ENCODE peak calls at places on chromosome 3, in five cellular contexts. C, M, S, H and F are unnamed samples.

GRCh38 chr3:72299823-72300222 is 514.9 kb upstream of the PROK2 start:
- DNase-seq in M (no peak), S (no peak), H (no peak), C (no peak), F (no peak)

GRCh38 chr3:94822298-94822697 is 759.4 kb downstream of the NSUN3 start:
- DNase-seq in S (no peak), M (no peak), C (no peak), H (no peak), F (no peak)

GRCh38 chr3:53689681-53690080 is 156.5 kb downstream of the CHDH start:
- DNase-seq in H (no peak), C (no peak), M (no peak), S (no peak), F (no peak)

GRCh38 chr3:159668461-159668860 is 320.2 kb upstream of the IL12A start:
- DNase-seq in S (no peak), C (no peak), M (no peak), H (no peak), F (no peak)

GRCh38 chr3:84965141-84965540 is 6.4 kb downstream of the CADM2 start:
- DNase-seq in M (no peak), C (peak), H (no peak), S (peak), F (no peak)

GRCh38 chr3:47901280-47901833 is 98.4 kb downstream of the DHX30 start:
- DNase-seq in M (no peak), S (no peak), C (no peak), H (no peak), F (no peak)

GRCh38 chr3:184426691-184427141 is 46.9 kb downstream of the CHRD start:
- DNase-seq in M (peak), S (no peak), C (no peak), H (no peak), F (peak)

GRCh38 chr3:33751320-33751719 is 33.3 kb upstream of the CLASP2 start:
- DNase-seq in H (no peak), C (no peak), S (no peak), M (no peak), F (no peak)

GRCh38 chr3:20905210-20905805 is 719.3 kb upstream of the SGO1 start:
- DNase-seq in M (no peak), C (no peak), S (no peak), H (no peak), F (no peak)

GRCh38 chr3:58646503-58646902 is 20.1 kb downstream of the FAM3D start:
- DNase-seq in S (no peak), H (no peak), M (no peak), C (no peak), F (no peak)

GRCh38 chr3:152254031-152254430 is 14.7 kb upstream of the MBNL1 start:
- DNase-seq in H (no peak), S (no peak), C (no peak), M (no peak), F (no peak)

GRCh38 chr3:128210711-128211110 is 57.4 kb downstream of the EEFSEC start:
- DNase-seq in M (no peak), C (no peak), H (no peak), S (no peak), F (no peak)

GRCh38 chr3:161977063-161977462 is 480.5 kb downstream of the OTOL1 start:
- DNase-seq in H (no peak), M (no peak), S (peak), C (no peak), F (no peak)

GRCh38 chr3:10263549-10264363 is 15.5 kb downstream of the TATDN2 start:
- DNase-seq in M (peak), H (peak), S (no peak), C (no peak), F (no peak)

GRCh38 chr3:66073464-66074141 is 34.9 kb upstream of the MAGI1 start:
- DNase-seq in M (no peak), C (no peak), S (no peak), H (no peak), F (no peak)

GRCh38 chr3:179716811-179717210 is 64.0 kb downstream of the USP13 start:
- DNase-seq in M (no peak), S (no peak), H (no peak), C (no peak), F (no peak)

GRCh38 chr3:189392969-189393368 is 221.2 kb downstream of the TPRG1 start:
- DNase-seq in H (no peak), C (no peak), M (peak), S (no peak), F (no peak)

GRCh38 chr3:137792633-137793271 is 28.6 kb downstream of the SOX14 start:
- DNase-seq in S (peak), M (peak), H (peak), C (no peak), F (no peak)

GRCh38 chr3:172065534-172065933 is 26.2 kb downstream of the FNDC3B start:
- DNase-seq in C (no peak), M (peak), H (no peak), S (no peak), F (no peak)

GRCh38 chr3:71846189-71846588 is 61.2 kb upstream of the PROK2 start:
- DNase-seq in C (no peak), H (no peak), S (no peak), M (no peak), F (no peak)

GRCh38 chr3:141372656-141373055 is 4.4 kb downstream of the ZBTB38 start:
- DNase-seq in C (no peak), M (no peak), H (no peak), S (peak), F (no peak)

GRCh38 chr3:160163259-160163878 is 61.9 kb upstream of the C3orf80 start:
- DNase-seq in C (no peak), H (no peak), M (no peak), S (peak), F (no peak)

GRCh38 chr3:51997935-51998596 is 2.4 kb upstream of the RPL29 start:
- DNase-seq in S (no peak), H (no peak), C (no peak), M (no peak), F (no peak)

GRCh38 chr3:143226678-143227291 is 107.2 kb downstream of the CHST2 start:
- DNase-seq in C (no peak), M (peak), H (no peak), S (no peak), F (no peak)

GRCh38 chr3:56962200-56962599 is 98.3 kb upstream of the SPATA12 start:
- DNase-seq in M (no peak), C (no peak), H (peak), S (peak), F (no peak)

GRCh38 chr3:33007776-33008175 is 56.3 kb downstream of the CCR4 start:
- DNase-seq in C (no peak), M (no peak), S (no peak), H (no peak), F (no peak)

GRCh38 chr3:37024092-37024491 is 30.8 kb downstream of the MLH1 start:
- DNase-seq in C (no peak), S (peak), H (no peak), M (no peak), F (no peak)

GRCh38 chr3:99878005-99878404 is 60.3 kb downstream of the CMSS1 start:
- DNase-seq in H (no peak), S (no peak), C (no peak), M (peak), F (peak)

GRCh38 chr3:121630355-121630754 is 30.3 kb downstream of the HCLS1 start:
- DNase-seq in M (no peak), C (no peak), H (no peak), S (no peak), F (no peak)

GRCh38 chr3:27176256-27176655 is 192.9 kb downstream of the NEK10 start:
- DNase-seq in M (no peak), H (no peak), S (no peak), C (no peak), F (no peak)
- H3K27ac ChIP-seq in M (no peak), H (no peak), S (no peak), C (no peak), F (no peak)

GRCh38 chr3:55443346-55443745 is 43.8 kb downstream of the WNT5A start:
- DNase-seq in C (no peak), M (no peak), H (no peak), S (no peak), F (no peak)

GRCh38 chr3:55441499-55441898 is 45.6 kb downstream of the WNT5A start:
- DNase-seq in H (no peak), C (no peak), M (no peak), S (no peak), F (no peak)

GRCh38 chr3:55436644-55437043 is 50.5 kb downstream of the WNT5A start:
- DNase-seq in H (no peak), C (no peak), S (no peak), M (no peak), F (no peak)

GRCh38 chr3:55440406-55440708 is 46.7 kb downstream of the WNT5A start:
- DNase-seq in M (peak), C (no peak), S (no peak), H (no peak), F (no peak)

GRCh38 chr3:55439657-55440405 is 47.3 kb downstream of the WNT5A start:
- DNase-seq in H (no peak), C (no peak), M (no peak), S (no peak), F (no peak)
- H3K27ac ChIP-seq in H (no peak), C (no peak), M (no peak), S (no peak), F (no peak)

DNA sequence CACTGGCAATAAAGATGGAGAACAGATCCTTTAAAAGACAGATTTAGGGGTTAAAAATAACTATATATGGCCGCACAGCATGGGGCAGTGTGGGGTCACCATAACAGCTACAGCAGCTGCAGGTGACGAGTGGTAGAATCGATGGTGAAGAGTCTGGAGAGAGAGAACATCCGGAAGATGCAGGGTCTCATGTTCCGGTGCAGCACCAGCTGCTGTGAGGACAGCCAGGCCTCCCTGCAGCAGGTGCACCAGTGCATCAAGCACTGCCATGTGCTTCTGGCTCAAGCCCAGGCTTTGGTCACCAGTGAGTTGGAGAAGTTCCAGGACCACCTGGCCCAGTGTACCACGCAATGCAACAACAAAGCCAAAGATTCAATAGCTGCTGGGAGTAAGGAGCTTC is 93.7 kb upstream of the IMPG2 start:
- DNase-seq in S (no peak), C (no peak), H (no peak), M (no peak), F (no peak)
- H3K27ac ChIP-seq in S (no peak), C (no peak), H (no peak), M (no peak), F (no peak)

DNA sequence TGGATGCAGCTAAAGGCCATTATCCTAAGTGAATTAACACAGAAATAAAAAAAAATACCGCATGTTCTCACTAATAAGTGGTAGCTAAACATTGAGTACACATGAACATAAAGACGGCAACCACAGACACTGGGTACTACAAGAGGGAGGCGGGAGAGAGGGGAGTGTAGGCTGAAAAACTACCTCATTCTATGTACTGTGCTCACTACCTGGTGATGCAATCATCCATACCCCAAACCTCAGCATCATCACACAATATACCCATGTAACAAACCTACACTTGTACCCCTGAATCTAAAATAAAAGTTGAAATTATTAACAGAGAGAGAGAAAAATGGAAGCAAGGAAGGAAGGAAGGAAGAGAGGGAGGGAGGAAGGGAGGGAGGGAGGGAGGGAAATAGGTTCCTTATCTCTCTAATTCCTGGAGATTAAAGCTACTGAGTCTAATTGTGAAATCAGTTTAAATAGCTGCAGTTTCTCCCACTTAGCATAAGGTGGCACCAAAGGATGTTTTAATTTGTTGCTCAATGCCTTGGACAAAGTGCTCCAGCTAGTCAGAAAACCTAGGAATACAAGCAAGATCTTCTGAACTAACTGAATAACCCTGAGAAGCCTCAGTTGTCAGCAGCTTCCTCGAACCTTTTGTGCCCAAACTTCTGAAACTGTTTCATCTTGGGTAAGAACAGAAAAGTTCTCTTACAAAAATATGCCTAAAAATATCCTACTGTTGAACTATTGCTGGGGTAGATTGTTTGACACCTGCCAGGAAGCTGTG is 79.4 kb upstream of the ATP11B start:
- DNase-seq in M (no peak), C (no peak), S (peak), H (no peak), F (no peak)
- H3K27ac ChIP-seq in M (no peak), C (no peak), S (peak), H (no peak), F (no peak)

GRCh38 chr3:185715091-185715490 is 109.8 kb downstream of the IGF2BP2 start:
- DNase-seq in H (no peak), C (no peak), S (no peak), M (no peak), F (no peak)

GRCh38 chr3:185718736-185719456 is 105.9 kb downstream of the IGF2BP2 start:
- DNase-seq in M (no peak), C (no peak), S (no peak), H (no peak), F (no peak)

GRCh38 chr3:185716436-185717090 is 108.3 kb downstream of the IGF2BP2 start:
- DNase-seq in S (no peak), H (no peak), C (no peak), M (no peak), F (no peak)

GRCh38 chr3:185717627-185718330 is 107.1 kb downstream of the IGF2BP2 start:
- DNase-seq in H (no peak), C (no peak), M (no peak), S (no peak), F (no peak)

DNA sequence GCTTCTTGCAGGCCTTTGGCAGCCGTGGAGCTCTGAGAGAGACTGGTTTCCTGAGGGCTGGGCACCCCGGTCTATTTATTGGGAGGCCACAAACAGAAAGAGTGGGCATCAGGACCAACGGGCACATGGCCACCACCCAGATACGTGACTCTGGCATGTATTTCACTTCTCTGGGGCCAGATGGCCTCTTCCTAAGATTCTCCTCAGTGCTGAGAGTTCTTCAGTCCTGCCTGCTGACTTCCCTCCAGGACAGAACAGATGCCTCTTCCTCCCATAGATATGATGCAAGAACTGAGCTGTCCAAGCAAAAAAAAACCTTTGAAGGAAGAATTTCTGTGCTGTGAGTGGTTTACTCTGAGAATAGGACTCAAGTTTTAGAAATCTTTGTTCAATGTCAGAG is 107.7 kb downstream of the IGF2BP2 start:
- DNase-seq in C (no peak), M (no peak), H (no peak), S (no peak), F (no peak)
- H3K27ac ChIP-seq in C (no peak), M (no peak), H (no peak), S (no peak), F (no peak)

DNA sequence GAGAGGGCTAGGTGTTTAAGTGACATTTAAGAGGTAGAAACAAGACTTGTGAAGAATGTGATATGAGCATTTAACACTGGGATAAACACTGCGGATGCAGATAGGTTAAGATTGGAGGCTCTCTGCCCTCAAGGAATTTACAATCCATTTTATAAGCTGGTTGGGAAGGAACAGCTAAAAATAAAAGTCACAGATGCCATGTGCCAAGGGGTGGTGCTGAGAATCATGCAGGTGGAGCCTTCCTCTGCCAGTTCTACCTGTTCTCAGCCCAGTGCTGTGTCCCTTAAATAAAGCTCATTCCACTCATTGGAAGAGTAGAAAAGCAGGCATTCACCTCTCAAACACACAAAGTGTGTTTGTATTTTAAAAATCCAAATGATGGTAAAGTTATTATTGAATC is 261.9 kb downstream of the THRB start:
- DNase-seq in S (no peak), C (no peak), H (no peak), M (no peak), F (no peak)
- H3K27ac ChIP-seq in S (no peak), C (no peak), H (no peak), M (no peak), F (peak)

GRCh38 chr3:50275996-50276761 is 2.7 kb upstream of the LSMEM2 start:
- DNase-seq in H (no peak), M (no peak), C (no peak), S (no peak), F (no peak)

GRCh38 chr3:50276762-50277101 is 2.2 kb upstream of the LSMEM2 start:
- DNase-seq in M (no peak), S (no peak), C (no peak), H (no peak), F (no peak)

GRCh38 chr3:50278868-50279224 is at the start of gene LSMEM2:
- DNase-seq in C (no peak), S (no peak), H (no peak), M (no peak), F (no peak)

GRCh38 chr3:50279255-50280016 is 549 bp downstream of the LSMEM2 start:
- DNase-seq in S (no peak), C (no peak), M (no peak), H (no peak), F (no peak)

DNA sequence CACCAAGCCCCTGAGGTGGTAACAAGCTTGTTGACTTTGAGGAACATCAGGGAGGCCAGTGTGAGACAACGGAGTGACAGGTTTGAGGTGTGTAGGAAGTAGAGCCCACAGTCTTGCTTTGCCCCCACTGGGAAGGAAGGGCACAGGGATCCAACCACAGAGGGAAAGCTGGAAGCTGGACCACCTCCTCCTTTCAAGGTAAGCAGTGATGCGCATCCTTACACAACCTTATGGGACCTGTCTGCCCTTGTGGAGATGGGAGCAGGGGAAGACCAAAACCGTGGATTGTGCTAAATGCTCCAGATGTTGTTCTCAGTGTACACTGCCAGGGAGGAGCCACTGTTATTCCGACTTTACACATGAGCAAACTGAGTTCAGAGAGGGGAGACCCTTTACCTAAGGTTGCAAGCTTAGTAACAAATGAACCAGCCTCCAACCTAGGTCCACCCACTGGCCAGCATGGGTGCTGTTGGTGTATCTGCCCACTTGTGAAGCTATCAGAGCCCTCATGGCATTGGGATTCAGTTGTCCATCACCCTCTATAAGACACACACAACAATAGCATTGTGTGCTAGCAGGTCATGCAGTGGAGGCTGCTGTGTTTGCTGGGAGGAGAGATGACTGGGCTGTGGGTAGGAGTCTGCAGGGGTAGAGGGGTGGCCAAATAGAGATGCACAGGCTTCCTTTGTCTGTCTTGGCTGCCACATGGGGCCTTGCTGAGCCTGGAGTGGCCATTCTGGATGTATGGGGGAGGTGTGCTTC is 600 bp upstream of the LSMEM2 start:
- DNase-seq in S (no peak), C (no peak), H (no peak), M (no peak), F (no peak)
- H3K27ac ChIP-seq in S (no peak), C (peak), H (no peak), M (no peak), F (peak)